ENCODE peak calls at places on chromosomes 12 and 14, in nine cellular contexts. W, T, H, K, A, Y, P, U and S are unnamed samples.

GRCh38 chr12:20368653-20369163 is 371 bp downstream of the PDE3A start:
- DNase-seq in W (no peak), T (peak), H (peak), K (no peak), A (no peak), Y (no peak), P (peak), U (peak), S (no peak)

GRCh38 chr12:85425926-85426325 is 145.9 kb downstream of the ALX1 start:
- DNase-seq in W (no peak), T (no peak), H (no peak), K (no peak), A (no peak), Y (no peak), P (no peak), U (no peak), S (no peak)

GRCh38 chr12:121218588-121219352 is 8.8 kb downstream of the P2RX4 start:
- DNase-seq in W (no peak), T (no peak), H (no peak), K (no peak), A (no peak), Y (no peak), P (no peak), U (no peak), S (no peak)

GRCh38 chr12:6026998-6027397 is 81.9 kb upstream of the ANO2 start:
- DNase-seq in W (no peak), T (no peak), H (no peak), K (no peak), A (no peak), Y (no peak), P (no peak), U (no peak), S (no peak)

GRCh38 chr14:92417759-92418158 is 94.8 kb downstream of the SLC24A4 start:
- DNase-seq in W (no peak), T (no peak), H (no peak), K (no peak), A (no peak), Y (no peak), P (no peak), U (no peak), S (no peak)

GRCh38 chr12:132524405-132524804 is 34.5 kb downstream of the FBRSL1 start:
- DNase-seq in W (peak), T (no peak), H (no peak), K (no peak), A (no peak), Y (no peak), P (peak), U (no peak), S (no peak)

GRCh38 chr12:8698132-8698829 is 490 bp downstream of the RIMKLB start:
- DNase-seq in W (no peak), T (peak), H (peak), K (no peak), A (no peak), Y (no peak), P (peak), U (peak), S (no peak)

GRCh38 chr12:27462151-27462694 is 15.7 kb downstream of the SMCO2 start:
- DNase-seq in W (no peak), T (no peak), H (no peak), K (no peak), A (no peak), Y (peak), P (no peak), U (peak), S (no peak)

GRCh38 chr12:116631619-116632018 is 72.4 kb downstream of the MAP1LC3B2 start:
- DNase-seq in W (no peak), T (no peak), H (no peak), K (no peak), A (no peak), Y (no peak), P (no peak), U (no peak), S (no peak)

GRCh38 chr12:92396647-92397258 is 251.1 kb upstream of the BTG1 start:
- DNase-seq in W (peak), T (no peak), H (no peak), K (no peak), A (peak), Y (peak), P (no peak), U (peak), S (peak)

GRCh38 chr12:113908584-113909100 is 57.5 kb downstream of the RBM19 start:
- DNase-seq in W (no peak), T (no peak), H (no peak), K (no peak), A (no peak), Y (no peak), P (no peak), U (no peak), S (no peak)

GRCh38 chr12:47039079-47039478 is 40.3 kb upstream of the PCED1B start:
- DNase-seq in W (no peak), T (no peak), H (no peak), K (no peak), A (no peak), Y (no peak), P (no peak), U (no peak), S (no peak)

GRCh38 chr14:51824191-51824590 is 36.2 kb upstream of the GNG2 start:
- DNase-seq in W (no peak), T (no peak), H (no peak), K (no peak), A (no peak), Y (no peak), P (no peak), U (no peak), S (no peak)

GRCh38 chr12:52561880-52562449 is 9.0 kb upstream of the KRT71 start:
- DNase-seq in W (no peak), T (no peak), H (no peak), K (no peak), A (no peak), Y (no peak), P (peak), U (peak), S (no peak)

GRCh38 chr14:31937730-31938346 is 139.3 kb upstream of the ARHGAP5 start:
- DNase-seq in W (peak), T (no peak), H (peak), K (peak), A (peak), Y (no peak), P (peak), U (peak), S (peak)

GRCh38 chr12:47715393-47715876 is 9.6 kb upstream of the RPAP3 start:
- DNase-seq in W (peak), T (peak), H (peak), K (peak), A (no peak), Y (no peak), P (peak), U (peak), S (no peak)

GRCh38 chr12:99618657-99619056 is 28.9 kb upstream of the GARIN6 start:
- DNase-seq in W (no peak), T (no peak), H (no peak), K (no peak), A (no peak), Y (no peak), P (no peak), U (no peak), S (no peak)

GRCh38 chr14:106662947-106663346 is 1136.6 kb downstream of the TMEM121 start:
- DNase-seq in W (no peak), T (no peak), H (no peak), K (no peak), A (no peak), Y (no peak), P (no peak), U (no peak), S (no peak)

GRCh38 chr12:80946591-80946990 is 8.9 kb upstream of the LIN7A start:
- DNase-seq in W (no peak), T (no peak), H (no peak), K (no peak), A (no peak), Y (no peak), P (no peak), U (peak), S (no peak)

GRCh38 chr12:44876554-44877275 is 600 bp upstream of the NELL2 start:
- DNase-seq in W (no peak), T (peak), H (peak), K (no peak), A (no peak), Y (no peak), P (peak), U (peak), S (no peak)

GRCh38 chr12:75452675-75453330 is 27.8 kb upstream of the GLIPR1 start:
- DNase-seq in W (no peak), T (no peak), H (no peak), K (no peak), A (no peak), Y (peak), P (no peak), U (peak), S (no peak)

DNA sequence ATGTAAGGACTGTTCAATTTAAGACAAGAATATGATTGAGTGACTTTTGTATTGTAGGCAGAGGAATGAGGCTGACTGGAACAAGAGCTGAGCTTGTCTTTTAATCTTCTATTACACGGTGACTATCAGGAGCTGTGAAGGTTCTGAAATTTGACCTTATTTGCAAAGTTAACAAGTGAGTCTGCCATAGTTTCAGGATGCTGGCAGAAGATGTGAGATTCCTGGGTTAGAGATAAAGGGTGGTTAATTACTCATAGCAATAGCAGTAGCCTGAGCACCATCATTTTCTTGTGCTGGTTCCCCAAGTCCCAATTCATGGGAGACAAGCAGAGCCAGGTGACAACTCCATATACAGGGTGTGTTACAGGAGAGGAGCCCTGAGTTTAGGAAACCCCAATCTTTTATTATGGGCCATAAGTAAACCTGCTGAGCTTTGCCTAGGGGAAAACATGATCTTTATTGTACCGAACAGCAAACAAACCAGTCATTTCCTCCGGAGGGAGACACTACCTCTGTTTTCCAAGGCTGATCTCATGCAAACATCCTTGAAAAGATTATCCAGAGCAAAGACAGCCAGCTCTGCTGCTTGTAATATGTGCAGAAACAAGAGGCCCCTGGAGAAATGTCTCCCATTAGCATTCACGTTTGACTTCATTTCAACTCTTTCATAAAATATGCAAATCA is 51.7 kb upstream of the DDX11 start:
- DNase-seq in W (no peak), T (no peak), H (no peak), K (no peak), A (no peak), Y (no peak), P (no peak), U (no peak), S (no peak)
- TF ChIP-seq CTCF in W (no peak), T (no peak), H (no peak), K (no peak), A (no peak), Y (peak), P (no peak), U (no peak), S (no peak)

GRCh38 chr12:119156401-119156800 is 22.3 kb upstream of the HSPB8 start:
- DNase-seq in W (no peak), T (no peak), H (no peak), K (no peak), A (no peak), Y (no peak), P (no peak), U (no peak), S (no peak)
- TF ChIP-seq CTCF in W (no peak), T (peak), H (no peak), K (peak), A (no peak), Y (no peak), P (no peak), U (no peak), S (no peak)

GRCh38 chr12:69589082-69589481 is 3.8 kb downstream of the CCT2 start:
- DNase-seq in W (no peak), T (no peak), H (no peak), K (no peak), A (no peak), Y (no peak), P (no peak), U (no peak), S (no peak)

GRCh38 chr12:69583203-69583602 is 2.1 kb upstream of the CCT2 start:
- DNase-seq in W (no peak), T (no peak), H (no peak), K (no peak), A (no peak), Y (no peak), P (peak), U (no peak), S (no peak)

GRCh38 chr12:69580074-69580473 is 5.2 kb upstream of the CCT2 start:
- DNase-seq in W (no peak), T (no peak), H (no peak), K (no peak), A (no peak), Y (no peak), P (no peak), U (no peak), S (no peak)

GRCh38 chr12:69588527-69588926 is 3.3 kb downstream of the CCT2 start:
- DNase-seq in W (no peak), T (no peak), H (no peak), K (no peak), A (no peak), Y (no peak), P (no peak), U (no peak), S (no peak)

GRCh38 chr12:69585189-69586062 is at the start of gene CCT2:
- DNase-seq in W (peak), T (peak), H (peak), K (peak), A (peak), Y (peak), P (peak), U (peak), S (peak)
- TF ChIP-seq CTCF in W (no peak), T (peak), H (no peak), K (peak), A (peak), Y (peak), P (no peak), U (peak), S (peak)

DNA sequence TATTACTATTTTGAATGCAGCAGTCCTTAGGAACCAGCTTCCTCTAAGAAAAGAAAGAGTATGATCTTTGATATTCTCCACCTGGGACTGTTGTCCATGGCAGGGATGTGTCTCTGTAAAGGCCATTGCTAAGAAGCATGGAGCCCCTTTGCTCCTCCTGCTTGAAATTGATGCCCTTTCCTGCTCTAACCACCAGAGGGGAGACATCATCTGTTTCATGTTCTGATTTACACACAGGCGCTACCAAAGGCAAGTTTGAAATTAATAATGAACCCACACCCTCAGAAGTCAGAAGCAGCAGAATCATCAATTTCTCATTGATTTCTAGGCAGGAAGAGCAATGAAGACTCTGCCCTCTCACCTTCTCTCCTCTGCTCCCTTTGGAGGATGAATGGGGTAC is 253.8 kb downstream of the RMST start:
- DNase-seq in W (no peak), T (no peak), H (no peak), K (no peak), A (no peak), Y (no peak), P (peak), U (peak), S (no peak)
- TF ChIP-seq CTCF in W (peak), T (peak), H (no peak), K (no peak), A (no peak), Y (no peak), P (peak), U (peak), S (no peak)

DNA sequence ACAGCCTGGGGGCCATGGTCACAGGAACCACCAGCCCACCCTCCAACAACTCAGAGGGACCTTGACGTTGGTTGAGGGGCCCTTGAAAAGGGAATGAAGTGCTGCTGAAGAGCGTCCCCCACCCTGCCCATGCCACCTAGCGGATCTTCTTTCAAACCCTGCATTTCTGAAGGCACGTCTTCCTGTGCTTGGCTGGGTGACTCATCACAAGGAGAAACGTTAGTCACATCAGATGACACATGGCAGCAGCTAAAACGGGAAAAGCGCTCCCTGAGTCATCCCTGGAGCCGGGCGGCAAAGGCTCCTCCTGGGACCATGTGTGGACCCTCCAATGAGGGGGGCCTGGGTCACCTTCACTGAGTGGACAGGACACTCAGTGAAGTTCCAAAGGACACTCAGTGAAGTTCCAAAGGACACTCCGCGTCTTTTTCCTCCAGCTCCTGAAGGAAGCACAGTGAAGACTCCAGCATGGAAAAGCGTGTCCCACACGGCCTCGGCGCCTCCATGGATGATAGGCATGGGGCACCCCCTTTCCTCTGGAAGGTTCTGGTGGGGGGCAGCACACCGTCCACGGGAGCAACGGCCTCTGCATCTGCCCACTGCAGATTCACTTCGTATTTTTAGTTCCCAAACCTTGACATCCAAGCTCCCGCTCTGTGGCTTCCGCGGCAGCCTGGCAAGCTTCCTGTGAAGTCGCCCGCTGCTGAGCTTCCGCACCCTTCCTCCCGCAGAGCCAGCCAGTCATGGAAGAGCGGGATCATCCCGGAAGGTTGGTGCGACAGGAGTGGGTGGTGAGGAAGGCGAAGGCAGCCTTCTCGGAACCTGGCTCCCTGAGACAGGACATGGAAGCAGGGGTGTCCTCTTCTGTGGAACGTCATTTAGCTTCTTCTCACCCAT is 383.4 kb downstream of the VRK1 start:
- DNase-seq in W (no peak), T (no peak), H (no peak), K (no peak), A (no peak), Y (peak), P (no peak), U (peak), S (no peak)
- TF ChIP-seq CTCF in W (no peak), T (no peak), H (no peak), K (no peak), A (no peak), Y (peak), P (no peak), U (no peak), S (no peak)

DNA sequence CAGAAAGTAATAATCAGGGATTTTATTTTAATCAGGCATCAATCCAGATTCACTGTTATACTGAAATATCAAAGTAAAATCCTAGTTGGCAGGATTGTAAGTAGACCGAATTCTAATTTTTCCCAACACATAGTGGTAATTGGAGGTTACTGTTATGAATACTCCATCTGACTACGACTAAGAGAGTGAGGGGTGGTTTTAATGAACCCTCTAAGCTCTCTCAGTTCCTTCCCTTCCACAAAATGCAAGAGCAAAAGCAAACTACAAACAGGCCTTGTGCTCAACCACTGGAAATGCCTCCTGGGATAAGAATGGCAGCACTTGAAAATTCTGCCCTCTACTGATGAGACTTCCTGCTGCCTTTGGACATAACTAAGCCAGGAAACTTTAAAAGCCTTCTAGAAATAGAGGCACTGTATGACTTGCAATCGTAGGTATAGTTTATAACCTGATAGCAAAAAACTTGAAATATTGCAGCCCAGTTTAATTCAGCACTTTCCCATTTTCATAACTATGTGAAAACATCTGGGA is 184.8 kb downstream of the SLC16A7 start:
- DNase-seq in W (no peak), T (no peak), H (no peak), K (no peak), A (peak), Y (peak), P (peak), U (peak), S (peak)
- TF ChIP-seq CTCF in W (no peak), T (peak), H (no peak), K (no peak), A (peak), Y (peak), P (peak), U (peak), S (peak)